ENCODE peak calls at places on chromosomes 4 and X, in seven cellular contexts. One of them, this sample, is unnamed.
A peak's percentile ranks its signal among the peaks of the same experiment; 100 is the strongest.

GRCh38 chr4:157246959-157247358 is 26.4 kb downstream of the GRIA2 start:
- DNase-seq in naive B cell: no peak
- DNase-seq in germinal center: no peak
- DNase-seq in WTC11: no peak
- DNase-seq in stimulated activated CD4-positive, alpha-beta T cell treated with anti-CD3 and anti-CD28 coated beads, Interleukin-15, amount 100 ng/mL, for 48 hours: no peak
- DNase-seq in stimulated activated naive CD4-positive, alpha-beta T cell: no peak
- DNase-seq in EL: no peak
- DNase-seq in this sample: no peak

GRCh38 chr4:147108409-147108808 is 162.7 kb upstream of the TTC29 start:
- DNase-seq in naive B cell: no peak
- DNase-seq in germinal center: no peak
- DNase-seq in WTC11: no peak
- DNase-seq in stimulated activated CD4-positive, alpha-beta T cell treated with anti-CD3 and anti-CD28 coated beads, Interleukin-15, amount 100 ng/mL, for 48 hours: no peak
- DNase-seq in stimulated activated naive CD4-positive, alpha-beta T cell: no peak
- DNase-seq in EL: no peak
- DNase-seq in this sample: no peak

GRCh38 chr4:111494471-111494870 is 650.8 kb upstream of the FAM241A start:
- DNase-seq in naive B cell: no peak
- DNase-seq in germinal center: no peak
- DNase-seq in WTC11: no peak
- DNase-seq in stimulated activated CD4-positive, alpha-beta T cell treated with anti-CD3 and anti-CD28 coated beads, Interleukin-15, amount 100 ng/mL, for 48 hours: no peak
- DNase-seq in stimulated activated naive CD4-positive, alpha-beta T cell: no peak
- DNase-seq in EL: peak; percentile 34
- DNase-seq in this sample: no peak

GRCh38 chr4:107794001-107794400 is 30.7 kb upstream of the SGMS2 start:
- DNase-seq in naive B cell: no peak
- DNase-seq in germinal center: no peak
- DNase-seq in WTC11: no peak
- DNase-seq in stimulated activated CD4-positive, alpha-beta T cell treated with anti-CD3 and anti-CD28 coated beads, Interleukin-15, amount 100 ng/mL, for 48 hours: no peak
- DNase-seq in stimulated activated naive CD4-positive, alpha-beta T cell: no peak
- DNase-seq in EL: no peak
- DNase-seq in this sample: no peak

GRCh38 chr4:1196421-1197183 is 24.2 kb upstream of the SPON2 start:
- DNase-seq in naive B cell: no peak
- DNase-seq in germinal center: no peak
- DNase-seq in WTC11: no peak
- DNase-seq in stimulated activated CD4-positive, alpha-beta T cell treated with anti-CD3 and anti-CD28 coated beads, Interleukin-15, amount 100 ng/mL, for 48 hours: no peak
- DNase-seq in stimulated activated naive CD4-positive, alpha-beta T cell: no peak
- DNase-seq in EL: no peak
- DNase-seq in this sample: no peak

GRCh38 chr4:21697583-21697982 is 251.0 kb downstream of the KCNIP4 start:
- DNase-seq in naive B cell: no peak
- DNase-seq in germinal center: no peak
- DNase-seq in WTC11: peak; percentile 73
- DNase-seq in stimulated activated CD4-positive, alpha-beta T cell treated with anti-CD3 and anti-CD28 coated beads, Interleukin-15, amount 100 ng/mL, for 48 hours: no peak
- DNase-seq in stimulated activated naive CD4-positive, alpha-beta T cell: no peak
- DNase-seq in EL: peak; percentile 1
- DNase-seq in this sample: no peak

GRCh38 chr4:29536745-29537144 is 1183.4 kb upstream of the PCDH7 start:
- DNase-seq in naive B cell: no peak
- DNase-seq in germinal center: no peak
- DNase-seq in WTC11: no peak
- DNase-seq in stimulated activated CD4-positive, alpha-beta T cell treated with anti-CD3 and anti-CD28 coated beads, Interleukin-15, amount 100 ng/mL, for 48 hours: no peak
- DNase-seq in stimulated activated naive CD4-positive, alpha-beta T cell: no peak
- DNase-seq in EL: no peak
- DNase-seq in this sample: no peak

GRCh38 chr4:4606321-4606720 is 64.5 kb upstream of the STX18 start:
- DNase-seq in naive B cell: no peak
- DNase-seq in germinal center: no peak
- DNase-seq in WTC11: no peak
- DNase-seq in stimulated activated CD4-positive, alpha-beta T cell treated with anti-CD3 and anti-CD28 coated beads, Interleukin-15, amount 100 ng/mL, for 48 hours: no peak
- DNase-seq in stimulated activated naive CD4-positive, alpha-beta T cell: no peak
- DNase-seq in EL: peak; percentile 35
- DNase-seq in this sample: no peak

GRCh38 chrX:128975716-128976115 is 547.6 kb downstream of the SMARCA1 start:
- DNase-seq in naive B cell: no peak
- DNase-seq in germinal center: peak; percentile 1
- DNase-seq in WTC11: peak; percentile 75
- DNase-seq in stimulated activated CD4-positive, alpha-beta T cell treated with anti-CD3 and anti-CD28 coated beads, Interleukin-15, amount 100 ng/mL, for 48 hours: no peak
- DNase-seq in stimulated activated naive CD4-positive, alpha-beta T cell: no peak
- DNase-seq in EL: no peak
- DNase-seq in this sample: peak; percentile 11

GRCh38 chrX:154383359-154384283 is 4.5 kb downstream of the EMD start:
- DNase-seq in naive B cell: no peak
- DNase-seq in germinal center: no peak
- DNase-seq in WTC11: no peak
- DNase-seq in stimulated activated CD4-positive, alpha-beta T cell treated with anti-CD3 and anti-CD28 coated beads, Interleukin-15, amount 100 ng/mL, for 48 hours: no peak
- DNase-seq in stimulated activated naive CD4-positive, alpha-beta T cell: no peak
- DNase-seq in EL: no peak
- DNase-seq in this sample: no peak